ENCODE peak calls at places on chromosome 22, in six cellular contexts. One of them, this sample, is unnamed.

GRCh38 chr22:19565382-19565902 is 41.2 kb upstream of the CLDN5 start:
- DNase-seq in T follicular helper cell: no peak
- DNase-seq in NCI-H1694: no peak
- DNase-seq in astrocyte of the spinal cord: no peak
- DNase-seq in stimulated activated CD4-positive, alpha-beta T cell treated with anti-CD3 and anti-CD28 coated beads, Interleukin-12 subunit alpha, Interleukin-12 subunit beta, amount 100 ng/mL, for 4 hours: no peak
- DNase-seq in lung microvascular endothelial cell: peak
- DNase-seq in this sample: no peak

GRCh38 chr22:26322179-26322905 is 106.7 kb upstream of the ASPHD2 start:
- DNase-seq in astrocyte of the spinal cord: peak
- DNase-seq in T follicular helper cell: no peak
- DNase-seq in NCI-H1694: no peak
- DNase-seq in stimulated activated CD4-positive, alpha-beta T cell treated with anti-CD3 and anti-CD28 coated beads, Interleukin-12 subunit alpha, Interleukin-12 subunit beta, amount 100 ng/mL, for 4 hours: no peak
- DNase-seq in lung microvascular endothelial cell: no peak
- DNase-seq in this sample: no peak

GRCh38 chr22:24952837-24953293 is 349 bp downstream of the KIAA1671 start:
- DNase-seq in T follicular helper cell: no peak
- DNase-seq in stimulated activated CD4-positive, alpha-beta T cell treated with anti-CD3 and anti-CD28 coated beads, Interleukin-12 subunit alpha, Interleukin-12 subunit beta, amount 100 ng/mL, for 4 hours: no peak
- DNase-seq in lung microvascular endothelial cell: peak
- DNase-seq in NCI-H1694: no peak
- DNase-seq in astrocyte of the spinal cord: peak
- DNase-seq in this sample: no peak

GRCh38 chr22:18044548-18045271 is 20.3 kb upstream of the MICAL3 start:
- DNase-seq in NCI-H1694: no peak
- DNase-seq in stimulated activated CD4-positive, alpha-beta T cell treated with anti-CD3 and anti-CD28 coated beads, Interleukin-12 subunit alpha, Interleukin-12 subunit beta, amount 100 ng/mL, for 4 hours: no peak
- DNase-seq in lung microvascular endothelial cell: peak
- DNase-seq in T follicular helper cell: no peak
- DNase-seq in astrocyte of the spinal cord: peak
- DNase-seq in this sample: no peak

GRCh38 chr22:38243007-38243775 is 29.6 kb downstream of the TMEM184B start:
- DNase-seq in NCI-H1694: peak
- DNase-seq in T follicular helper cell: no peak
- DNase-seq in stimulated activated CD4-positive, alpha-beta T cell treated with anti-CD3 and anti-CD28 coated beads, Interleukin-12 subunit alpha, Interleukin-12 subunit beta, amount 100 ng/mL, for 4 hours: no peak
- DNase-seq in lung microvascular endothelial cell: no peak
- DNase-seq in astrocyte of the spinal cord: peak
- DNase-seq in this sample: no peak

GRCh38 chr22:33350961-33351360 is 292.8 kb upstream of the SYN3 start:
- DNase-seq in NCI-H1694: no peak
- DNase-seq in T follicular helper cell: no peak
- DNase-seq in stimulated activated CD4-positive, alpha-beta T cell treated with anti-CD3 and anti-CD28 coated beads, Interleukin-12 subunit alpha, Interleukin-12 subunit beta, amount 100 ng/mL, for 4 hours: no peak
- DNase-seq in lung microvascular endothelial cell: no peak
- DNase-seq in astrocyte of the spinal cord: no peak
- DNase-seq in this sample: no peak

GRCh38 chr22:49116486-49116885 is 711.2 kb downstream of the BRD1 start:
- DNase-seq in NCI-H1694: no peak
- DNase-seq in T follicular helper cell: no peak
- DNase-seq in stimulated activated CD4-positive, alpha-beta T cell treated with anti-CD3 and anti-CD28 coated beads, Interleukin-12 subunit alpha, Interleukin-12 subunit beta, amount 100 ng/mL, for 4 hours: no peak
- DNase-seq in astrocyte of the spinal cord: no peak
- DNase-seq in lung microvascular endothelial cell: no peak
- DNase-seq in this sample: no peak

GRCh38 chr22:17357688-17358087 is 11.6 kb upstream of the CECR2 start:
- DNase-seq in stimulated activated CD4-positive, alpha-beta T cell treated with anti-CD3 and anti-CD28 coated beads, Interleukin-12 subunit alpha, Interleukin-12 subunit beta, amount 100 ng/mL, for 4 hours: no peak
- DNase-seq in T follicular helper cell: no peak
- DNase-seq in lung microvascular endothelial cell: no peak
- DNase-seq in astrocyte of the spinal cord: no peak
- DNase-seq in NCI-H1694: no peak
- DNase-seq in this sample: no peak

GRCh38 chr22:38489142-38489541 is 17.0 kb downstream of the DDX17 start:
- DNase-seq in lung microvascular endothelial cell: no peak
- DNase-seq in stimulated activated CD4-positive, alpha-beta T cell treated with anti-CD3 and anti-CD28 coated beads, Interleukin-12 subunit alpha, Interleukin-12 subunit beta, amount 100 ng/mL, for 4 hours: no peak
- DNase-seq in NCI-H1694: no peak
- DNase-seq in astrocyte of the spinal cord: no peak
- DNase-seq in T follicular helper cell: no peak
- DNase-seq in this sample: no peak